ENCODE peak calls at places on chromosomes 6 and 20, in six cellular contexts. One of them, this sample, is unnamed.

GRCh38 chr6:11692451-11693376 is 85.9 kb downstream of the ADTRP start:
- DNase-seq in iris pigment epithelial cell: no peak
- DNase-seq in hypothalamus: no peak
- DNase-seq in AG20443: no peak
- DNase-seq in choroid plexus epithelial cell: no peak
- DNase-seq in astrocyte of the spinal cord: no peak
- DNase-seq in this sample: no peak

GRCh38 chr6:73969982-73970960 is 274.3 kb downstream of the CD109 start:
- DNase-seq in iris pigment epithelial cell: peak
- DNase-seq in hypothalamus: no peak
- DNase-seq in AG20443: peak
- DNase-seq in choroid plexus epithelial cell: peak
- DNase-seq in astrocyte of the spinal cord: peak
- DNase-seq in this sample: peak

GRCh38 chr6:12957321-12958051 is 240.9 kb downstream of the PHACTR1 start:
- DNase-seq in iris pigment epithelial cell: peak
- DNase-seq in hypothalamus: peak
- DNase-seq in AG20443: peak
- DNase-seq in choroid plexus epithelial cell: peak
- DNase-seq in astrocyte of the spinal cord: peak
- DNase-seq in this sample: no peak

GRCh38 chr20:59222239-59222981 is 58.8 kb downstream of the ZNF831 start:
- DNase-seq in iris pigment epithelial cell: peak
- DNase-seq in hypothalamus: peak
- DNase-seq in AG20443: peak
- DNase-seq in choroid plexus epithelial cell: peak
- DNase-seq in astrocyte of the spinal cord: peak
- DNase-seq in this sample: peak

GRCh38 chr6:26554669-26555504 is 16.7 kb downstream of the HMGN4 start:
- DNase-seq in iris pigment epithelial cell: peak
- DNase-seq in hypothalamus: no peak
- DNase-seq in AG20443: no peak
- DNase-seq in choroid plexus epithelial cell: peak
- DNase-seq in astrocyte of the spinal cord: peak
- DNase-seq in this sample: no peak

GRCh38 chr6:132218063-132218696 is 183.1 kb downstream of the MOXD1 start:
- DNase-seq in iris pigment epithelial cell: peak
- DNase-seq in hypothalamus: no peak
- DNase-seq in AG20443: peak
- DNase-seq in choroid plexus epithelial cell: peak
- DNase-seq in astrocyte of the spinal cord: peak
- DNase-seq in this sample: no peak

GRCh38 chr20:53883098-53883762 is 187.2 kb downstream of the BCAS1 start:
- DNase-seq in iris pigment epithelial cell: peak
- DNase-seq in hypothalamus: no peak
- DNase-seq in AG20443: no peak
- DNase-seq in choroid plexus epithelial cell: no peak
- DNase-seq in astrocyte of the spinal cord: peak
- DNase-seq in this sample: no peak

GRCh38 chr20:59435496-59435895 is 135.1 kb downstream of the EDN3 start:
- DNase-seq in iris pigment epithelial cell: no peak
- DNase-seq in hypothalamus: no peak
- DNase-seq in AG20443: no peak
- DNase-seq in choroid plexus epithelial cell: no peak
- DNase-seq in astrocyte of the spinal cord: no peak
- DNase-seq in this sample: no peak

GRCh38 chr6:66508433-66508832 is 801.4 kb upstream of the EYS start:
- DNase-seq in iris pigment epithelial cell: peak
- DNase-seq in hypothalamus: no peak
- DNase-seq in AG20443: peak
- DNase-seq in choroid plexus epithelial cell: peak
- DNase-seq in astrocyte of the spinal cord: peak
- DNase-seq in this sample: no peak

GRCh38 chr6:106363401-106364138 is 3.1 kb downstream of the CRYBG1 start:
- DNase-seq in iris pigment epithelial cell: no peak
- DNase-seq in hypothalamus: no peak
- DNase-seq in AG20443: peak
- DNase-seq in choroid plexus epithelial cell: peak
- DNase-seq in astrocyte of the spinal cord: no peak
- DNase-seq in this sample: no peak

GRCh38 chr20:21395666-21396044 is 1.7 kb downstream of the NKX2-4 start:
- DNase-seq in iris pigment epithelial cell: no peak
- DNase-seq in hypothalamus: no peak
- DNase-seq in AG20443: no peak
- DNase-seq in choroid plexus epithelial cell: no peak
- DNase-seq in astrocyte of the spinal cord: no peak
- DNase-seq in this sample: no peak

GRCh38 chr20:31722388-31723281 is at the start of gene BCL2L1:
- DNase-seq in iris pigment epithelial cell: peak
- DNase-seq in hypothalamus: peak
- DNase-seq in AG20443: peak
- DNase-seq in choroid plexus epithelial cell: peak
- DNase-seq in astrocyte of the spinal cord: peak
- DNase-seq in this sample: no peak